ENCODE peak calls at places on chromosomes 3 and 15, in ten cellular contexts. U is iPS DF 19.7; N is ELR; I is HCT116; Z is NAMALWA; M is activated naive CD4-positive, alpha-beta T cell treated with anti-CD3 and anti-CD28 coated beads, Interleukin-2, amount 50 U/mL, for 16 hours; T is mucosa of descending colon; O is brain microvascular endothelial cell; C is activated T-cell treated with anti-CD3 and anti-CD28 coated beads for 1 hour; J is HEK293T. Y is an unnamed sample.

GRCh38 chr15:86690566-86690965 is 610.9 kb downstream of the AGBL1 start:
- DNase-seq in U (no peak), N (no peak), I (no peak), Z (peak), M (no peak), T (no peak), O (no peak), C (no peak), J (no peak), Y (no peak)

GRCh38 chr15:26037369-26037768 is 174.2 kb upstream of the ATP10A start:
- DNase-seq in U (no peak), N (no peak), I (no peak), Z (no peak), M (no peak), T (no peak), O (no peak), C (no peak), J (no peak), Y (no peak)

GRCh38 chr3:190036631-190037030 is 84.1 kb downstream of the P3H2 start:
- DNase-seq in U (no peak), N (no peak), I (no peak), Z (no peak), M (no peak), T (no peak), O (peak), C (no peak), J (no peak), Y (no peak)

GRCh38 chr3:14822875-14823807 is 4.4 kb downstream of the FGD5 start:
- DNase-seq in U (no peak), N (no peak), I (no peak), Z (no peak), M (no peak), T (no peak), O (no peak), C (no peak), J (no peak), Y (no peak)

GRCh38 chr15:69997701-69998273 is 99.9 kb downstream of the TLE3 start:
- DNase-seq in U (no peak), N (peak), I (peak), Z (peak), M (no peak), T (peak), O (peak), C (no peak), J (no peak), Y (no peak)

GRCh38 chr15:65426216-65426853 is 3.6 kb upstream of the IGDCC4 start:
- DNase-seq in U (no peak), N (no peak), I (no peak), Z (no peak), M (no peak), T (no peak), O (no peak), C (no peak), J (no peak), Y (peak)

GRCh38 chr15:42273099-42273899 is at the start of the genes GANC and TMEM87A:
- DNase-seq in U (peak), N (peak), I (peak), Z (peak), M (peak), T (peak), O (peak), C (peak), J (peak), Y (peak)

GRCh38 chr3:14431556-14431927 is 29.1 kb downstream of the SLC6A6 start:
- DNase-seq in U (no peak), N (no peak), I (no peak), Z (no peak), M (no peak), T (peak), O (no peak), C (no peak), J (no peak), Y (no peak)

GRCh38 chr3:152930516-152930915 is 95.6 kb downstream of the P2RY1 start:
- DNase-seq in U (no peak), N (peak), I (no peak), Z (no peak), M (no peak), T (no peak), O (no peak), C (no peak), J (no peak), Y (no peak)

GRCh38 chr15:46956456-46956855 is 760.8 kb upstream of the SEMA6D start:
- DNase-seq in U (no peak), N (no peak), I (no peak), Z (no peak), M (no peak), T (no peak), O (no peak), C (no peak), J (no peak), Y (no peak)

GRCh38 chr15:75693501-75694240 is 19.0 kb downstream of the CSPG4 start:
- DNase-seq in U (no peak), N (peak), I (no peak), Z (no peak), M (no peak), T (peak), O (no peak), C (no peak), J (no peak), Y (no peak)

GRCh38 chr15:93088981-93089854 is at the start of gene RGMA:
- DNase-seq in U (no peak), N (no peak), I (no peak), Z (no peak), M (no peak), T (no peak), O (no peak), C (no peak), J (peak), Y (peak)

GRCh38 chr15:62588930-62589655 is 424.0 kb upstream of the C2CD4B start:
- DNase-seq in U (no peak), N (no peak), I (no peak), Z (no peak), M (no peak), T (no peak), O (no peak), C (no peak), J (no peak), Y (no peak)

GRCh38 chr15:38818156-38818745 is 253.6 kb upstream of the RASGRP1 start:
- DNase-seq in U (no peak), N (no peak), I (no peak), Z (no peak), M (no peak), T (no peak), O (no peak), C (no peak), J (no peak), Y (peak)

GRCh38 chr3:101720851-101721649 is 3.4 kb upstream of the CEP97 start:
- DNase-seq in U (no peak), N (peak), I (no peak), Z (peak), M (peak), T (no peak), O (no peak), C (no peak), J (no peak), Y (no peak)

GRCh38 chr3:126550488-126551051 is 8.2 kb downstream of the C3orf22 start:
- DNase-seq in U (no peak), N (no peak), I (no peak), Z (no peak), M (no peak), T (no peak), O (no peak), C (no peak), J (no peak), Y (peak)

GRCh38 chr3:37453393-37454391 is 279.3 kb upstream of the LRRFIP2 start:
- DNase-seq in U (no peak), N (no peak), I (no peak), Z (no peak), M (no peak), T (peak), O (no peak), C (no peak), J (peak), Y (peak)

GRCh38 chr3:191641789-191642188 is 180.8 kb downstream of the PYDC2 start:
- DNase-seq in U (no peak), N (no peak), I (no peak), Z (no peak), M (no peak), T (no peak), O (no peak), C (no peak), J (no peak), Y (no peak)

GRCh38 chr15:84598250-84598649 is 2.6 kb upstream of the ZSCAN2 start:
- DNase-seq in U (no peak), N (peak), I (no peak), Z (peak), M (no peak), T (no peak), O (peak), C (no peak), J (no peak), Y (no peak)

GRCh38 chr3:82927309-82928253 is 1166.1 kb upstream of the GBE1 start:
- DNase-seq in U (no peak), N (no peak), I (no peak), Z (no peak), M (no peak), T (no peak), O (no peak), C (no peak), J (no peak), Y (no peak)

GRCh38 chr15:78950906-78951840 is 6.3 kb upstream of the CTSH start:
- DNase-seq in U (no peak), N (peak), I (no peak), Z (peak), M (no peak), T (no peak), O (no peak), C (no peak), J (no peak), Y (no peak)

GRCh38 chr3:126434931-126435411 is 40.3 kb downstream of the CFAP100 start:
- DNase-seq in U (no peak), N (no peak), I (no peak), Z (no peak), M (no peak), T (no peak), O (no peak), C (no peak), J (no peak), Y (no peak)

GRCh38 chr15:22887157-22887951 is 48.9 kb downstream of the NIPA2 start:
- DNase-seq in U (no peak), N (peak), I (no peak), Z (no peak), M (no peak), T (no peak), O (peak), C (no peak), J (no peak), Y (no peak)

GRCh38 chr3:52836991-52837390 is 2.2 kb upstream of the MUSTN1 start:
- DNase-seq in U (no peak), N (no peak), I (no peak), Z (no peak), M (no peak), T (no peak), O (no peak), C (no peak), J (no peak), Y (no peak)

GRCh38 chr3:77887611-77888010 is 847.7 kb downstream of the ROBO2 start:
- DNase-seq in U (no peak), N (no peak), I (no peak), Z (no peak), M (no peak), T (no peak), O (peak), C (no peak), J (no peak), Y (no peak)

GRCh38 chr3:172853911-172854648 is 103.6 kb downstream of the ECT2 start:
- DNase-seq in U (no peak), N (no peak), I (no peak), Z (no peak), M (no peak), T (no peak), O (no peak), C (no peak), J (no peak), Y (no peak)

GRCh38 chr3:172750368-172751187 is at the start of gene ECT2:
- DNase-seq in U (peak), N (peak), I (peak), Z (peak), M (peak), T (peak), O (peak), C (peak), J (peak), Y (peak)

Y was measured in ecto neural progenitor cell.